ENCODE peak calls at places on chromosomes 5 and 9, in ten cellular contexts. K is GM06990, N is pancreas, O is GM23248, F is Peyer's patch, X is cardiac muscle cell, U is mucosa of descending colon, P is neural progenitor cell, V is brain microvascular endothelial cell, J is heart right ventricle. L is an unnamed sample.

GRCh38 chr5:1125030-1125357 is 13.1 kb upstream of the SLC12A7 start:
- DNase-seq in K (no peak), O (peak; percentile 38), J (peak; percentile 87), V (no peak), U (peak; percentile 56), P (no peak), X (peak; percentile 64), N (peak; percentile 71), F (no peak), L (no peak)

GRCh38 chr9:129145841-129146292 is 32.2 kb downstream of the IER5L start:
- DNase-seq in X (peak; percentile 57), P (peak; percentile 70), K (no peak), U (peak; percentile 77), O (peak; percentile 79), N (no peak), J (peak; percentile 69), F (no peak), V (peak; percentile 80), L (peak; percentile 85)

GRCh38 chr5:112933105-112933504 is 11.1 kb upstream of the REEP5 start:
- DNase-seq in P (no peak), X (no peak), U (no peak), N (no peak), O (no peak), J (no peak), V (no peak), K (no peak), F (no peak), L (no peak)

GRCh38 chr5:55899344-55899743 is 48.2 kb downstream of the IL31RA start:
- DNase-seq in X (no peak), V (peak; percentile 36), F (no peak), O (peak; percentile 81), K (no peak), J (no peak), N (no peak), P (no peak), U (no peak), L (no peak)

GRCh38 chr5:126594077-126594476 is 942 bp downstream of the ALDH7A1 start:
- DNase-seq in N (no peak), X (peak; percentile 15), K (no peak), O (peak; percentile 40), U (no peak), P (peak; percentile 29), F (no peak), V (no peak), J (no peak), L (no peak)

GRCh38 chr5:16461782-16462181 is 3.8 kb downstream of the ZNF622 start:
- DNase-seq in U (no peak), N (no peak), V (peak; percentile 86), K (no peak), P (no peak), F (no peak), X (no peak), O (peak; percentile 83), J (no peak), L (no peak)

GRCh38 chr9:27784999-27785713 is 211.9 kb upstream of the C9orf72 start:
- DNase-seq in X (no peak), K (no peak), F (no peak), U (no peak), N (no peak), V (peak; percentile 29), O (no peak), J (no peak), P (no peak), L (no peak)

GRCh38 chr5:15452780-15453179 is 47.2 kb upstream of the FBXL7 start:
- DNase-seq in P (no peak), K (no peak), U (no peak), N (no peak), V (peak; percentile 33), O (peak; percentile 36), X (no peak), J (no peak), F (no peak), L (no peak)

GRCh38 chr9:116687074-116687761 is at the start of gene TRIM32:
- DNase-seq in K (peak; percentile 92), N (peak; percentile 94), P (peak; percentile 94), X (peak; percentile 95), O (peak; percentile 94), J (peak; percentile 93), F (peak; percentile 95), V (peak; percentile 73), U (peak; percentile 93), L (peak; percentile 87)

GRCh38 chr9:16275795-16276624 is 594.5 kb downstream of the BNC2 start:
- DNase-seq in V (no peak), O (no peak), J (peak; percentile 18), X (no peak), F (no peak), U (no peak), P (no peak), K (no peak), N (no peak), L (no peak)

GRCh38 chr5:96259211-96259772 is 173.8 kb downstream of the PCSK1 start:
- DNase-seq in O (peak; percentile 79), N (no peak), P (no peak), K (no peak), U (no peak), V (no peak), F (no peak), X (no peak), J (no peak), L (no peak)

GRCh38 chr9:89638897-89639296 is 34.1 kb downstream of the GADD45G start:
- DNase-seq in K (no peak), F (no peak), U (no peak), V (no peak), J (no peak), N (no peak), O (no peak), X (no peak), P (no peak), L (no peak)

GRCh38 chr9:76521906-76522305 is 62.9 kb downstream of the GCNT1 start:
- DNase-seq in N (no peak), J (no peak), O (no peak), F (no peak), P (no peak), X (no peak), V (no peak), K (no peak), U (no peak), L (no peak)

GRCh38 chr5:36690041-36690941 is 83.9 kb downstream of the SLC1A3 start:
- DNase-seq in O (peak; percentile 92), N (peak; percentile 77), U (peak; percentile 83), P (peak; percentile 93), F (peak; percentile 89), J (peak; percentile 64), V (peak; percentile 62), X (peak; percentile 88), K (peak; percentile 79), L (peak; percentile 77)
- H3K4me3 ChIP-seq in O (peak overlapping the region; percentile 78), N (peak overlapping the region; percentile 22), U (no peak overlapping the region), P (peak overlapping the region; percentile 51), F (peak overlapping the region; percentile 56), J (peak overlapping the region; percentile 19), V (peak overlapping the region; percentile 57), X (peak overlapping the region; percentile 31), K (peak overlapping the region; percentile 67), L (peak overlapping the region; percentile 52)

GRCh38 chr5:138884094-138884493 is 9.0 kb upstream of the LRRTM2 start:
- DNase-seq in O (no peak), K (no peak), V (no peak), J (no peak), F (no peak), X (no peak), U (no peak), P (no peak), N (no peak), L (no peak)
- H3K4me3 ChIP-seq in O (no peak overlapping the region), K (no peak overlapping the region), V (no peak overlapping the region), J (no peak overlapping the region), F (no peak overlapping the region), X (no peak overlapping the region), U (no peak overlapping the region), P (no peak overlapping the region), N (no peak overlapping the region), L (no peak overlapping the region)

DNA sequence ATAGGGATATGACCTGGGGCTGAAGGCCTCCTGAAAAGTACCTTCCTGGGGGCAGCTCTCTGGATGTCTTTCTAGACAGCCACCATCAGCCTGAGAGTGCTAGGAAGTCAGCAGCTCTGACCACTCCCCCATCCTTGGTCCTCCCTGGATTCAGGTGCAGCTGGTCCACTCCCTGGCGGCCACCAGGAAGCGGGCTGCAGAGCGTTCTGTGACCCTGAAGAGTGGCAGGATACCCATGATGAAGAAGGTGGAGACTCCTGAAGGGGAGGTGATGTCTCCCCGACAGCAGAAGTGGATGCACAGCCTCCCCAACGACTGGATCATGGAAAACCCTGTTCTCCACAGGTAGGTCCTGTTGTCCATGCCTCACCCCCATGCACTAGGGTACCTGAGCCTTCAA is 1.8 kb downstream of the CCDC180 start:
- DNase-seq in V (no peak), X (no peak), N (no peak), F (no peak), O (no peak), J (no peak), P (no peak), K (no peak), U (no peak), L (no peak)
- H3K4me3 ChIP-seq in V (no peak overlapping the region), X (no peak overlapping the region), N (no peak overlapping the region), F (no peak overlapping the region), O (no peak overlapping the region), J (no peak overlapping the region), P (no peak overlapping the region), K (no peak overlapping the region), U (no peak overlapping the region), L (no peak overlapping the region)

DNA sequence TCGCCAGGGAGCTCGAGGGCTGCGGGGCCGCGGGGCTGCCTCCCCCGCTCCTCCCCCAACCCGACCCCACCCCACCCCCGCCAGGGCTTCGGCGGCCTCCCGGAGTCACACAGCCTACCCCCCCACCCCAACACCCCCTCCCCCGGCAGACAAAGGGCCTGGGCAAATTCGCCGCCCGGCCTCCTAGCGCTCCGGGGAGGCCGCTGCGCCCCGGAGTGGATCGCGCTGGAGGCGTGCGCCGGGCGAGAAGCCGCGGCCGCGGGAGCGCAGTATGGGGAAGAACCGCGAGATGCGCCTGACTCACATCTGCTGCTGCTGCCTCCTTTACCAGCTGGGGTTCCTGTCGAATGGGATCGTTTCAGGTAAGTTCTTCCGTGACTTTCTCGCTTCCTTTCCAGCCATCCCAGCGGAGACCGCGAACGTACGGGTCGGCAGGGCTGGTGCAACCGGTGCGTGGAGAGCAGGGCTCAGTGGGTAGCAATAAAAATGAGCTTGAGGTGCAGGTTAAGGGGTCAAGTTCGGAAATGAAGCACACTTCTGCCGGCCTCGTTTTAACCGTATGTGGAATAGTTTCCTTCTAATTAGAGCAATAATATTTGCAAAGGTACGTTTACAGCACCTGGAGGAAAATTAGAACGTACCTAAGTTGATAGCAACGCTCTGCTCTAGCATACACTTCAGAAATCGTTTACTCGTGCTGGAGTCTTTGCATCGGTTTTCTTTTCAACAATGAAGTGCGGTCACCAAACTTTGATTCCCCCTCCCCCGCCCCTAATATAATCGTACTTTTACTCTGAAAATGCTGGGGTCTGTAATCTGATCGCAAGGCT is at the start of gene ADAMTS19:
- DNase-seq in K (peak; percentile 26), F (peak; percentile 49), V (peak; percentile 40), O (peak; percentile 46), X (peak; percentile 73), N (peak; percentile 30), P (peak; percentile 68), U (peak; percentile 56), J (no peak), L (peak; percentile 17)
- H3K4me3 ChIP-seq in K (peak within 1 kb of the TSS; percentile 22), F (peak within 1 kb of the TSS; percentile 21), V (peak within 1 kb of the TSS; percentile 56), O (peak within 1 kb of the TSS; percentile 22), X (peak within 1 kb of the TSS; percentile 95), N (peak within 1 kb of the TSS; percentile 51), P (peak within 1 kb of the TSS; percentile 75), U (peak within 1 kb of the TSS; percentile 7), J (no peak within 1 kb of the TSS), L (peak within 1 kb of the TSS; percentile 78)

DNA sequence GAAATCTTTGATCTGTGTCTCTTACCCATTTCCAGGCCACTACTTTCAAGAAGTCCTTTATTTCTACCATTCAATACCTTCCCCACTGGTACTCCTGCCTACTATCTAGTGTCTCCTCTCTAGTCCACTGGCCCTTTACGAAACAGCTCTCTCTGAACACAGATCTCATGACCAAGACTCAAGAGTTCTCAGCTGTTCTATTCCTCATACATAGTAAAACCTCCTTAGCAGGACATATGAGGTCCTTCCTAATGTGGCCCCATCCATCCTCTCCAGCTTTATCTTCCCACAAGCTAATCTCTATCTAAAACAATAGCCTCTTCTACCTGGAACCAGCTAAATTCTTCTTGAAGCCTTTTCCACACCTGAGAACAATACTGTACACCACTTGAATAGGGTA is 2.6 kb downstream of the TEX10 start:
- DNase-seq in K (no peak), U (no peak), V (no peak), P (no peak), X (no peak), O (peak; percentile 8), N (no peak), J (no peak), F (no peak), L (no peak)
- H3K4me3 ChIP-seq in K (no peak overlapping the region), U (no peak overlapping the region), V (no peak overlapping the region), P (peak overlapping the region; percentile 91), X (no peak overlapping the region), O (peak overlapping the region; percentile 33), N (no peak overlapping the region), J (no peak overlapping the region), F (no peak overlapping the region), L (no peak overlapping the region)